ENCODE peak calls at places on chromosome X, in nine cellular contexts. K is caudate nucleus; F is hypothalamus; T is iPS-NIHi11; G is brain microvascular endothelial cell; O is MM.1S; E is activated naive CD4-positive, alpha-beta T cell; D is NCI-H2081; J is BE2C. L is an unnamed sample.

GRCh38 chrX:103197721-103198306 is 17.1 kb upstream of the BEX4 start:
- DNase-seq in T (no peak), F (no peak), J (no peak), O (no peak), K (no peak), D (no peak), E (no peak), G (no peak), L (no peak)

GRCh38 chrX:17802756-17803155 is 58.3 kb downstream of the RAI2 start:
- DNase-seq in G (no peak), K (no peak), F (no peak), T (no peak), D (no peak), J (peak; percentile 60), E (no peak), O (no peak), L (no peak)

GRCh38 chrX:76428243-76429130 is 977 bp downstream of the MAGEE1 start:
- DNase-seq in K (no peak), O (no peak), F (peak; percentile 1), E (peak; percentile 0), G (no peak), J (peak; percentile 3), D (no peak), T (peak; percentile 4), L (no peak)

GRCh38 chrX:22340022-22340616 is 67.4 kb downstream of the CBLL2 start:
- DNase-seq in E (no peak), O (no peak), D (no peak), G (no peak), F (no peak), T (no peak), J (no peak), K (no peak), L (no peak)

GRCh38 chrX:87265518-87265917 is 252.1 kb upstream of the KLHL4 start:
- DNase-seq in G (no peak), F (no peak), T (no peak), D (no peak), E (no peak), K (no peak), O (no peak), J (no peak), L (no peak)

GRCh38 chrX:34467437-34467836 is 189.6 kb downstream of the TMEM47 start:
- DNase-seq in O (no peak), E (no peak), G (peak; percentile 20), F (no peak), K (no peak), T (no peak), J (no peak), D (no peak), L (no peak)

GRCh38 chrX:69137371-69137881 is 27.8 kb downstream of the PJA1 start:
- DNase-seq in O (no peak), D (no peak), K (no peak), J (peak; percentile 19), T (no peak), E (no peak), G (peak; percentile 21), F (no peak), L (no peak)

GRCh38 chrX:46576458-46576857 is 2.9 kb downstream of the CHST7 start:
- DNase-seq in D (no peak), E (no peak), T (no peak), O (no peak), J (no peak), F (no peak), G (no peak), K (no peak), L (no peak)

GRCh38 chrX:49019599-49020249 is 17.7 kb upstream of the GRIPAP1 start:
- DNase-seq in E (no peak), G (no peak), T (no peak), D (no peak), J (no peak), F (no peak), O (no peak), K (no peak), L (no peak)

GRCh38 chrX:149630681-149631292 is 805 bp downstream of the TMEM185A start:
- DNase-seq in G (peak; percentile 19), F (no peak), K (no peak), D (no peak), J (no peak), O (no peak), T (no peak), E (no peak), L (no peak)

GRCh38 chrX:44698328-44698727 is 145.5 kb upstream of the DUSP21 start:
- DNase-seq in D (peak; percentile 84), J (no peak), O (no peak), G (no peak), E (no peak), F (no peak), T (no peak), K (no peak), L (no peak)

GRCh38 chrX:39895228-39896110 is 202.3 kb downstream of the BCOR start:
- DNase-seq in E (no peak), G (no peak), D (peak; percentile 75), O (no peak), F (no peak), J (no peak), T (peak; percentile 17), K (no peak), L (no peak)

GRCh38 chrX:115690554-115691216 is 129.7 kb downstream of the PLS3 start:
- DNase-seq in J (peak; percentile 56), G (peak; percentile 85), O (peak; percentile 75), F (peak; percentile 0), D (peak; percentile 83), K (peak; percentile 2), T (peak; percentile 42), E (no peak), L (peak; percentile 46)

GRCh38 chrX:11944486-11944885 is 186.4 kb downstream of the MSL3 start:
- DNase-seq in K (no peak), F (no peak), O (no peak), J (no peak), G (peak; percentile 48), T (peak; percentile 60), E (no peak), D (peak; percentile 52), L (no peak)

GRCh38 chrX:131763674-131764073 is 219.8 kb downstream of the OR13H1 start:
- DNase-seq in J (no peak), F (no peak), T (no peak), E (no peak), O (peak; percentile 89), G (peak; percentile 61), K (peak; percentile 75), D (peak; percentile 69), L (peak; percentile 77)

GRCh38 chrX:69627744-69628143 is 11.8 kb downstream of the EDA start:
- DNase-seq in O (no peak), F (no peak), K (no peak), T (no peak), J (no peak), G (no peak), E (no peak), D (no peak), L (no peak)

GRCh38 chrX:153488231-153488914 is 6.4 kb upstream of the BGN start:
- DNase-seq in D (no peak), G (peak; percentile 49), F (no peak), K (no peak), E (no peak), J (no peak), T (no peak), O (no peak), L (no peak)

GRCh38 chrX:55702611-55703010 is 14.9 kb upstream of the RRAGB start:
- DNase-seq in F (no peak), T (no peak), G (no peak), D (no peak), J (no peak), K (no peak), E (no peak), O (peak; percentile 78), L (no peak)

GRCh38 chrX:5399403-5399802 is 829.3 kb downstream of the NLGN4X start:
- DNase-seq in G (no peak), T (no peak), D (no peak), O (no peak), F (no peak), E (no peak), K (no peak), J (no peak), L (no peak)

GRCh38 chrX:126509917-126510316 is 42.7 kb downstream of the DCAF12L1 start:
- DNase-seq in O (no peak), T (peak; percentile 1), K (no peak), F (no peak), G (no peak), E (no peak), J (no peak), D (no peak), L (no peak)

GRCh38 chrX:30570505-30570904 is 7.1 kb downstream of the TASL start:
- DNase-seq in O (no peak), J (no peak), T (no peak), K (no peak), G (peak; percentile 6), E (no peak), D (peak; percentile 3), F (no peak), L (no peak)

GRCh38 chrX:32448945-32449344 is 762.4 kb downstream of the DMD start:
- DNase-seq in E (no peak), G (no peak), D (no peak), K (no peak), O (peak; percentile 59), J (no peak), T (no peak), F (no peak), L (no peak)

GRCh38 chrX:18891561-18891945 is 92.4 kb downstream of the PHKA2 start:
- DNase-seq in E (no peak), O (no peak), F (no peak), D (no peak), K (no peak), T (no peak), J (no peak), G (no peak), L (no peak)

GRCh38 chrX:12497832-12498591 is 293.2 kb upstream of the PRPS2 start:
- DNase-seq in G (no peak), D (peak; percentile 28), J (peak; percentile 16), K (no peak), E (no peak), T (peak; percentile 61), O (no peak), F (no peak), L (no peak)

GRCh38 chrX:38968817-38969216 is 167.6 kb downstream of the MID1IP1 start:
- DNase-seq in J (no peak), F (no peak), E (no peak), O (no peak), T (no peak), G (no peak), D (no peak), K (no peak), L (no peak)

GRCh38 chrX:15143050-15143824 is 126.6 kb downstream of the ASB9 start:
- DNase-seq in F (peak; percentile 0), E (peak; percentile 0), K (no peak), T (peak; percentile 39), J (peak; percentile 51), D (peak; percentile 56), G (peak; percentile 9), O (peak; percentile 35), L (peak; percentile 17)

GRCh38 chrX:47174376-47174775 is 19.3 kb upstream of the UBA1 start:
- DNase-seq in J (no peak), K (no peak), D (no peak), E (no peak), G (no peak), O (no peak), T (no peak), F (no peak), L (no peak)

GRCh38 chrX:153727108-153727931 is 2.7 kb downstream of the ABCD1 start:
- DNase-seq in D (peak; percentile 45), G (no peak), E (no peak), T (peak; percentile 24), K (peak; percentile 63), F (peak; percentile 46), J (no peak), O (no peak), L (no peak)

GRCh38 chrX:120365320-120365719 is 3.4 kb downstream of the ATP1B4 start:
- DNase-seq in O (peak; percentile 72), D (peak; percentile 43), E (no peak), F (peak; percentile 6), T (peak; percentile 44), J (peak; percentile 53), G (no peak), K (no peak), L (no peak)

GRCh38 chrX:108945883-108946523 is 209.6 kb upstream of the IRS4 start:
- DNase-seq in G (no peak), E (no peak), K (no peak), J (no peak), D (no peak), T (no peak), F (no peak), O (peak; percentile 20), L (no peak)

GRCh38 chrX:40171513-40172168 is 73.9 kb upstream of the BCOR start:
- DNase-seq in O (no peak), E (no peak), G (no peak), D (no peak), K (no peak), J (no peak), T (no peak), F (no peak), L (no peak)